ENCODE peak calls at places on chromosomes 12 and 14, in six cellular contexts. V is NCI-H1092 treated with DMSO at 0.1 percent for 48 hours, K is T-helper 9 cell, T is adrenal gland, H is psoas muscle, G is kidney epithelial cell. O is an unnamed sample.
A peak's percentile ranks its signal among the peaks of the same experiment; 100 is the strongest.

GRCh38 chr14:36647417-36647826 is 14.2 kb upstream of the PAX9 start:
- DNase-seq in V (no peak), K (no peak), T (no peak), H (no peak), G (no peak), O (no peak)

GRCh38 chr12:76964784-76965571 is 86.2 kb upstream of the CSRP2 start:
- DNase-seq in V (no peak), K (no peak), T (no peak), H (no peak), G (no peak), O (peak; percentile 60)

GRCh38 chr12:9122166-9122609 is 6.5 kb upstream of the A2M start:
- DNase-seq in V (no peak), K (no peak), T (no peak), H (no peak), G (no peak), O (no peak)

GRCh38 chr12:109517619-109518018 is 40.2 kb downstream of the UBE3B start:
- DNase-seq in V (no peak), K (no peak), T (no peak), H (no peak), G (no peak), O (no peak)

GRCh38 chr14:66530526-66530925 is 22.6 kb downstream of the GPHN start:
- DNase-seq in V (no peak), K (no peak), T (no peak), H (no peak), G (no peak), O (no peak)

GRCh38 chr12:113891737-113892520 is 74.2 kb downstream of the RBM19 start:
- DNase-seq in V (peak; percentile 22), K (no peak), T (no peak), H (no peak), G (no peak), O (no peak)

GRCh38 chr14:103332143-103332919 is 1.7 kb upstream of the EIF5 start:
- DNase-seq in V (no peak), K (no peak), T (no peak), H (no peak), G (no peak), O (no peak)

GRCh38 chr12:113227686-113228391 is 6.6 kb downstream of the TPCN1 start:
- DNase-seq in V (no peak), K (no peak), T (no peak), H (no peak), G (no peak), O (no peak)

GRCh38 chr14:72884386-72884785 is 9.5 kb downstream of the DPF3 start:
- DNase-seq in V (no peak), K (no peak), T (no peak), H (no peak), G (no peak), O (no peak)

GRCh38 chr14:65664436-65664835 is 251.9 kb downstream of the FUT8 start:
- DNase-seq in V (no peak), K (no peak), T (no peak), H (no peak), G (no peak), O (no peak)

GRCh38 chr14:79861111-79861510 is 350.2 kb downstream of the DIO2 start:
- DNase-seq in V (no peak), K (no peak), T (no peak), H (no peak), G (no peak), O (no peak)